ENCODE peak calls at places on chromosomes 12 and 14, in nine cellular contexts. U, P, F, J, M, Q, H, O and A are unnamed samples. For H3K36me3 and H3K27me3, the result is how much of the 10 kb centered on the place peaks cover.

GRCh38 chr14:24938593-24938992 is 111.4 kb downstream of the STXBP6 start:
- DNase-seq in U (no peak), O (no peak), F (peak), H (no peak), Q (no peak), P (no peak), M (no peak), J (peak), A (no peak)

GRCh38 chr12:106760184-106760531 is 14.3 kb upstream of the RIC8B start:
- DNase-seq in J (peak), O (no peak), Q (no peak), H (no peak), U (no peak), M (no peak), P (no peak), F (peak), A (no peak)

GRCh38 chr12:92470608-92471021 is 232.2 kb upstream of the PLEKHG7 start:
- DNase-seq in O (no peak), F (no peak), M (no peak), Q (no peak), H (no peak), J (no peak), P (no peak), U (no peak), A (no peak)

GRCh38 chr12:108046633-108047032 is 82.5 kb upstream of the WSCD2 start:
- DNase-seq in M (no peak), F (no peak), H (no peak), U (no peak), O (no peak), J (no peak), P (no peak), Q (no peak), A (no peak)

GRCh38 chr14:59020382-59020781 is 168.1 kb upstream of the DAAM1 start:
- DNase-seq in M (no peak), O (no peak), P (no peak), H (peak), F (peak), Q (peak), J (peak), U (no peak), A (no peak)

GRCh38 chr12:121036810-121037326 is 2.2 kb downstream of the OASL start:
- DNase-seq in U (no peak), P (no peak), O (no peak), J (no peak), M (no peak), F (no peak), Q (no peak), H (peak), A (peak)

GRCh38 chr14:87148655-87149054 is 844.3 kb downstream of the GALC start:
- DNase-seq in M (no peak), U (no peak), F (peak), Q (no peak), J (no peak), H (no peak), P (no peak), O (no peak), A (no peak)

GRCh38 chr14:55160989-55161388 is 30.4 kb downstream of the DLGAP5 start:
- DNase-seq in M (no peak), H (peak), U (no peak), F (no peak), P (no peak), Q (no peak), O (no peak), J (no peak), A (no peak)

GRCh38 chr12:1058423-1058822 is 67.4 kb downstream of the ERC1 start:
- DNase-seq in P (no peak), U (no peak), O (no peak), M (no peak), F (no peak), J (no peak), Q (no peak), H (no peak), A (no peak)

GRCh38 chr12:120858306-120859088 is 45.7 kb downstream of the SPPL3 start:
- DNase-seq in J (no peak), Q (no peak), P (no peak), M (no peak), U (no peak), O (no peak), H (no peak), F (no peak), A (no peak)

GRCh38 chr12:45587877-45588530 is 141.5 kb upstream of the ARID2 start:
- DNase-seq in P (no peak), O (no peak), F (no peak), U (no peak), H (no peak), Q (no peak), J (no peak), M (no peak), A (peak)

GRCh38 chr12:106953352-106954260 is 2.1 kb upstream of the TMEM263 start:
- DNase-seq in F (no peak), H (no peak), M (no peak), Q (no peak), P (no peak), O (peak), U (no peak), J (no peak), A (peak)

GRCh38 chr14:64671591-64671990 is 32.6 kb upstream of the PLEKHG3 start:
- DNase-seq in U (no peak), Q (no peak), O (no peak), P (no peak), H (peak), M (no peak), J (peak), F (peak), A (no peak)

GRCh38 chr14:65949711-65950516 is 536.3 kb upstream of the CCDC196 start:
- DNase-seq in H (peak), O (peak), F (no peak), M (peak), P (peak), Q (peak), J (no peak), U (no peak), A (peak)

GRCh38 chr12:27109339-27110023 is 27.1 kb upstream of the C12orf71 start:
- DNase-seq in F (no peak), O (no peak), U (no peak), J (no peak), Q (no peak), P (no peak), M (no peak), H (no peak), A (no peak)

GRCh38 chr12:45050751-45051489 is at the start of gene DBX2:
- DNase-seq in U (no peak), P (no peak), Q (peak), O (no peak), F (peak), M (no peak), J (peak), H (no peak), A (peak)

GRCh38 chr14:82778008-82778407 is 1244.4 kb upstream of the SEL1L start:
- DNase-seq in J (no peak), M (no peak), O (no peak), H (no peak), Q (no peak), P (no peak), F (no peak), U (no peak), A (no peak)

GRCh38 chr12:32483499-32483898 is 84.1 kb downstream of the FGD4 start:
- DNase-seq in Q (no peak), O (no peak), P (no peak), U (no peak), M (no peak), F (no peak), H (no peak), J (no peak), A (no peak)

GRCh38 chr14:103149847-103150246 is 26.6 kb downstream of the TNFAIP2 start:
- DNase-seq in O (no peak), Q (no peak), J (no peak), F (no peak), P (no peak), M (no peak), H (no peak), U (no peak), A (no peak)

GRCh38 chr14:81313775-81314429 is 86.2 kb downstream of the STON2 start:
- DNase-seq in P (no peak), J (no peak), Q (no peak), F (no peak), M (no peak), O (no peak), U (no peak), H (peak), A (no peak)

GRCh38 chr14:22864979-22865378 is 6.6 kb upstream of the LRP10 start:
- DNase-seq in H (no peak), U (no peak), J (no peak), O (no peak), P (no peak), M (no peak), Q (no peak), F (no peak), A (no peak)

GRCh38 chr12:131061041-131061806 is 107.5 kb downstream of the ADGRD1 start:
- DNase-seq in O (no peak), Q (peak), U (no peak), F (no peak), P (no peak), H (no peak), M (no peak), J (no peak), A (no peak)

DNA sequence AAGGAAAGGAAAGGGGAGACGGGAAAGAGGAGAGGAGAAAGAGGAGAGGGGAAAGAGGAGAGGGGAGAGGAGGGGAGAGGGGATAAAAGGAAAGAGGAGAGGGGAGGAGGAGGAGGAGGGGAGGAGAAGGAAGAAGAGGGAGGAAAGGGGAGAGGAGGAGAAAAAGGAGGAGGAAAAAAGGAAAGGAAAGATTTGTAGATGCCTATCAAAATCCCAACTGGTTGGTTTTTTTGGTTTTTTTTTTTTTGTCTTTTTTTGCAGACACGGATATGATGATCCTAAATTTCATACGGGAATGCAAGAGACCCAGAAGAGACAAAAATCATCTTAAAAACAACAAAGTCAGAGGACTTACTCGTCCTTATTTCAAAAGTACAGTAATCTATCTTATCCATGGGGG is 19.4 kb downstream of the ANGEL1 start:
- DNase-seq in O (no peak), H (no peak), M (no peak), F (no peak), J (no peak), U (no peak), P (no peak), Q (no peak), A (no peak)
- H3K36me3 ChIP-seq in O (under half), H (under half), M (half or more), F (under half), J (under half), U (under half), P (under half), Q (under half), A (under half)

GRCh38 chr14:44912041-44912869 is 49.5 kb downstream of the KLHL28 start:
- DNase-seq in O (no peak), H (no peak), U (no peak), Q (no peak), P (no peak), F (peak), J (no peak), M (peak), A (no peak)
- H3K4me3 ChIP-seq in O (peak), H (peak), U (peak), Q (no peak), P (peak), F (peak), J (no peak), M (peak), A (no peak)

DNA sequence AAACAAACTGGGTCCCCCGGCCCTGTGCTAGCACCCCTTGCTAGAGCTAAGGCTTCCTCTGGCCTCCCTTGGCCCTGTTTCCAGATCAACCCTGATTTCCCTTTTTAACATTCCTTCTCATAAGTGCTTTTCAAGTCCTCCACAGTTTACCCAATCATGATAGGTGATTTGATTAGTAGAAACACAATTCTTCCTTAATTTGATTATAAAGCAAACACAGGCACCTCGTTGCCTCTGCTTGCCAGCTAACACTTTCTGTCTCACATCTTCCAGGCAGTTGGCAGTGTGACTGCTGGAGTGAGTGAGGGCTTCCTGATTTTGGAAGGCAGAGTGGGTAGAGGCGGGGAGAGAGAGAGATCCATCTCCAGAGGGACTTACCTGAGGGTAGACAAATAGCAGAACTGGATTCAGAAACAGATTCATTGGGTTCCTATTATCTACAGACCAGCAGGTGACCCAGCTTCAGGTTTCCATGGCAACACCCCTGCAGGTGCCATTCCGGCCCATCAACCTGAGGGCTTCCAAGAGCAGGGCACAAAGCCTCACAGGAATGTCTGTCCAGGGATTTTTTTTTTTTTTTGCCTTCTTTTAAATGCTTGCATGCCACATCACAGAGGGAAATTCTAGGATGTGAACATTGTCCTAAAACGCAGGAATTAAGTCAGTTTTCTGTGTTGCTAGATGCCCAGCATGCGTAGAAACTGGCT is 77.7 kb downstream of the PLXNC1 start:
- DNase-seq in M (no peak), J (peak), O (no peak), P (no peak), U (no peak), H (no peak), Q (no peak), F (peak), A (no peak)
- H3K27me3 ChIP-seq in M (under half), J (under half), O (under half), P (under half), U (under half), H (under half), Q (under half), F (under half), A (under half)

GRCh38 chr12:109189291-109189690 is 72.9 kb downstream of the ACACB start:
- DNase-seq in Q (no peak), J (no peak), P (no peak), O (no peak), M (no peak), U (no peak), F (no peak), H (no peak), A (no peak)
- H3K36me3 ChIP-seq in Q (under half), J (under half), P (under half), O (under half), M (half or more), U (under half), F (under half), H (under half), A (under half)

GRCh38 chr12:91178801-91179200 is 3.8 kb downstream of the DCN start:
- DNase-seq in H (no peak), F (no peak), M (no peak), P (no peak), J (no peak), Q (no peak), U (no peak), O (no peak), A (no peak)
- H3K4me3 ChIP-seq in H (no peak), F (no peak), M (peak), P (peak), J (no peak), Q (no peak), U (peak), O (peak), A (peak)

GRCh38 chr12:52401926-52402325 is 4.2 kb downstream of the KRT82 start:
- DNase-seq in F (no peak), U (no peak), J (no peak), O (no peak), M (no peak), H (no peak), Q (no peak), P (no peak), A (no peak)

GRCh38 chr12:52403561-52403960 is 2.6 kb downstream of the KRT82 start:
- DNase-seq in O (no peak), U (no peak), M (no peak), J (no peak), F (no peak), H (no peak), Q (no peak), P (no peak), A (no peak)

GRCh38 chr12:52401526-52401925 is 4.6 kb downstream of the KRT82 start:
- DNase-seq in M (no peak), J (no peak), P (no peak), U (no peak), O (no peak), H (no peak), Q (no peak), F (no peak), A (no peak)

GRCh38 chr12:52402377-52402776 is 3.8 kb downstream of the KRT82 start:
- DNase-seq in F (no peak), U (no peak), Q (no peak), H (no peak), O (no peak), P (no peak), M (no peak), J (no peak), A (no peak)

GRCh38 chr12:52402873-52403510 is 3.1 kb downstream of the KRT82 start:
- DNase-seq in P (no peak), F (no peak), H (no peak), M (no peak), O (no peak), U (no peak), J (no peak), Q (no peak), A (no peak)
- H3K27me3 ChIP-seq in P (under half), F (under half), H (under half), M (half or more), O (under half), U (under half), J (under half), Q (half or more), A (under half)

GRCh38 chr12:96858162-96858561 is 48.9 kb upstream of the NEDD1 start:
- DNase-seq in M (no peak), J (no peak), F (no peak), U (no peak), P (no peak), Q (no peak), H (no peak), O (no peak), A (no peak)

GRCh38 chr12:96862326-96862725 is 44.7 kb upstream of the NEDD1 start:
- DNase-seq in M (no peak), F (peak), P (no peak), U (no peak), J (no peak), Q (no peak), O (no peak), H (no peak), A (no peak)

GRCh38 chr12:96864335-96864734 is 42.7 kb upstream of the NEDD1 start:
- DNase-seq in H (no peak), P (no peak), U (no peak), Q (no peak), F (no peak), M (no peak), O (no peak), J (no peak), A (no peak)

DNA sequence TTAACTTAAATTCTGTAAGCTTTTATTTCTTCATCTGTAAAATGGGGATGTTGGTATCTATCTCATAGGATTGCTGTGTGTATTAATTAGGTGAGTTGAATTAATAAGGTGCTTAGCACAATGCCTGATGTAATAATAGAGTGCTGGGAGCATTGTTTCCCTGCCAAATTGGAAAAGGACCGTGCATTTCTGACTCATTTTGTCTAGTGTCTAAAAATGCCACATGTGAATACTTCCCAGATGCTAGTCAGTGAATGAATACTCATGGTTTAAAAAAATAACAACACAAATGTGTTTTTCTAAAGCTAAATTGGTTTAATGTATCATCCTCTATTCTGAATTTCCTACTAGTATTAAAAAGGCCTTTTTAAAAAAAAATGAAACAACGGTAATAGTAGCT is 45.4 kb upstream of the NEDD1 start:
- DNase-seq in F (no peak), P (no peak), U (no peak), H (no peak), J (no peak), M (no peak), Q (no peak), O (no peak), A (peak)
- H3K36me3 ChIP-seq in F (under half), P (under half), U (under half), H (under half), J (under half), M (under half), Q (under half), O (under half), A (under half)